ENCODE peak calls at places on chromosomes 4 and X, in nine cellular contexts. V, H, W, G, S, F, R, U and N are unnamed samples.
A peak's percentile ranks its signal among the peaks of the same experiment; 100 is the strongest.

GRCh38 chr4:61723492-61723891 is 523.4 kb downstream of the ADGRL3 start:
- DNase-seq in V (no peak), H (no peak), W (no peak), G (no peak), S (no peak), F (no peak), R (no peak), U (no peak), N (no peak)

GRCh38 chrX:54494970-54495813 is 842 bp downstream of the FGD1 start:
- DNase-seq in V (no peak), H (no peak), W (peak; percentile 46), G (peak; percentile 20), S (no peak), F (no peak), R (peak; percentile 33), U (peak; percentile 61), N (no peak)

GRCh38 chrX:132689741-132690140 is 200.9 kb upstream of the MBNL3 start:
- DNase-seq in V (no peak), H (no peak), W (no peak), G (no peak), S (no peak), F (no peak), R (no peak), U (no peak), N (no peak)

GRCh38 chr4:130712038-130712437 is 1616.1 kb downstream of the C4orf33 start:
- DNase-seq in V (no peak), H (no peak), W (no peak), G (no peak), S (no peak), F (no peak), R (peak; percentile 36), U (no peak), N (no peak)

GRCh38 chr4:91031761-91032160 is 904.6 kb downstream of the CCSER1 start:
- DNase-seq in V (no peak), H (no peak), W (no peak), G (no peak), S (no peak), F (no peak), R (no peak), U (no peak), N (no peak)

GRCh38 chrX:108347800-108348199 is 90.4 kb downstream of the COL4A6 start:
- DNase-seq in V (no peak), H (no peak), W (peak; percentile 10), G (no peak), S (no peak), F (no peak), R (no peak), U (peak; percentile 79), N (no peak)

GRCh38 chrX:24485976-24486680 is 21.0 kb downstream of the PDK3 start:
- DNase-seq in V (no peak), H (no peak), W (peak; percentile 18), G (peak; percentile 26), S (no peak), F (no peak), R (no peak), U (no peak), N (no peak)

GRCh38 chr4:37243722-37244582 is 591 bp upstream of the NWD2 start:
- DNase-seq in V (no peak), H (no peak), W (peak; percentile 57), G (peak; percentile 4), S (no peak), F (no peak), R (peak; percentile 20), U (peak; percentile 93), N (no peak)

GRCh38 chrX:56068274-56068758 is 163.8 kb upstream of the KLF8 start:
- DNase-seq in V (no peak), H (no peak), W (no peak), G (no peak), S (peak; percentile 77), F (no peak), R (no peak), U (peak; percentile 26), N (no peak)

DNA sequence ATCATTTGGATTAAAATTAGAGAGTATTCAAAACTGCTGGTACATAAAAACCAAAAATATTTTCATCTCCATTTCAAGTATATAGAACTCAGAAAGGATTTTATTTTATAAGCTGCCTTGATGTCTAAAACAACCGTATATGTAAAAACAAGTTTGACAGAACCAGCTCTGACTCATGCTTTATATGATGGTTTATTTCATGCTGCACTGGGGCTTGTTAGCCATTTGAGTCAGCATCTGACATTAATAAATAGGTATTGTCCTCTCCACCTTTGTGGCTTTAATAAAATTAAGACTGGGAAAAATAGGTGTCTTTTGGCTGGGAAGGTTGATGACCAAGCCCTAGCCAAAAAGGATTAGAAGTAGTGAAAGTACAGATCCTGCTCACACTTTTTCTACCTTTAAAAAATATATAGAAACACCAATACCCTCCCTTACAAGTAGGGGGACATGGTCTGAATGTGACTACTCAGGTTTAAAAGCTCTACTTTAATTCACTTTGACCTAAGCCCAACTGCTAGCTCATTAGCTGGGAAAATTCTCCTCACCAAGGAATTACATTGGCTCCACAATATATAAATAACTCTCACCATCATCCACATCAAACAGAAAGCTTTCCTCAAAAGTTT is 228.1 kb downstream of the ADAMTS3 start:
- DNase-seq in V (no peak), H (no peak), W (no peak), G (no peak), S (no peak), F (no peak), R (peak; percentile 6), U (no peak), N (no peak)
- TF ChIP-seq CTCF in V (no peak), H (no peak), W (no peak), G (no peak), S (no peak), F (no peak), R (no peak), U (peak; percentile 58), N (no peak)

GRCh38 chr4:134645778-134646177 is 444.2 kb upstream of the PABPC4L start:
- DNase-seq in V (no peak), H (no peak), W (no peak), G (no peak), S (no peak), F (no peak), R (no peak), U (no peak), N (no peak)
- TF ChIP-seq CTCF in V (no peak), H (no peak), W (no peak), G (no peak), S (no peak), F (no peak), R (no peak), U (no peak), N (no peak)

GRCh38 chr4:103074039-103074438 is 2.5 kb downstream of the SLC9B2 start:
- DNase-seq in V (no peak), H (no peak), W (no peak), G (no peak), S (no peak), F (no peak), R (no peak), U (no peak), N (no peak)

GRCh38 chr4:103074598-103075434 is 1.7 kb downstream of the SLC9B2 start:
- DNase-seq in V (no peak), H (no peak), W (no peak), G (peak; percentile 6), S (no peak), F (no peak), R (peak; percentile 49), U (no peak), N (no peak)

GRCh38 chr4:103075435-103075893 is 1.1 kb downstream of the SLC9B2 start:
- DNase-seq in V (no peak), H (no peak), W (no peak), G (peak; percentile 31), S (no peak), F (no peak), R (peak; percentile 45), U (no peak), N (no peak)

GRCh38 chr4:103076777-103077347 is 301 bp upstream of the SLC9B2 start:
- DNase-seq in V (no peak), H (no peak), W (no peak), G (no peak), S (no peak), F (no peak), R (no peak), U (no peak), N (no peak)

GRCh38 chr4:103075894-103076776 is at the start of gene SLC9B2:
- DNase-seq in V (peak; percentile 75), H (no peak), W (peak; percentile 68), G (peak; percentile 33), S (peak; percentile 65), F (no peak), R (peak; percentile 71), U (peak; percentile 89), N (peak; percentile 29)
- TF ChIP-seq CTCF in V (no peak), H (no peak), W (no peak), G (no peak), S (peak; percentile 12), F (no peak), R (peak; percentile 19), U (no peak), N (no peak)

DNA sequence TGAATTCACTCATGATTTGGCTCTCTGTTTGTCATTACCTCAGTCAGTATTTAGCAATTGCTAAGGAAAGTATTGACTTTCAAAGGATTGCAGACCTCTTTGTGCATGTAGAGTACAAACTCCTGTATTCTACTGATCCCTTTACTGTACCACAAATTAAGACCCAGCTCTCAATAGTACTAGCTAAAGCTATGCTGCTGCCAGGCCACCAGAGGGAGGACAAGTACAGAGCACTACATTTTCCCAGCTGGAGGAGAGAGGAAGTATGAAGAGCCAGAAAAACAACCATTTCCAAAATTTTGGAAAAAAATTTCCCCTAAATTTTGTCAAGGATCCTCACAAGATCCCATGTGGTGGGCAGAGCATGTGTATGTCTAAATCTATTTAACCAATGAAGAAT is 175.0 kb upstream of the MTMR8 start:
- DNase-seq in V (no peak), H (no peak), W (no peak), G (no peak), S (no peak), F (no peak), R (peak; percentile 0), U (peak; percentile 49), N (no peak)
- TF ChIP-seq CTCF in V (no peak), H (no peak), W (peak; percentile 19), G (no peak), S (no peak), F (peak; percentile 3), R (peak; percentile 4), U (peak; percentile 78), N (no peak)

GRCh38 chr4:125243835-125244397 is 70.8 kb upstream of the FAT4 start:
- DNase-seq in V (no peak), H (no peak), W (no peak), G (no peak), S (no peak), F (no peak), R (peak; percentile 38), U (no peak), N (no peak)

DNA sequence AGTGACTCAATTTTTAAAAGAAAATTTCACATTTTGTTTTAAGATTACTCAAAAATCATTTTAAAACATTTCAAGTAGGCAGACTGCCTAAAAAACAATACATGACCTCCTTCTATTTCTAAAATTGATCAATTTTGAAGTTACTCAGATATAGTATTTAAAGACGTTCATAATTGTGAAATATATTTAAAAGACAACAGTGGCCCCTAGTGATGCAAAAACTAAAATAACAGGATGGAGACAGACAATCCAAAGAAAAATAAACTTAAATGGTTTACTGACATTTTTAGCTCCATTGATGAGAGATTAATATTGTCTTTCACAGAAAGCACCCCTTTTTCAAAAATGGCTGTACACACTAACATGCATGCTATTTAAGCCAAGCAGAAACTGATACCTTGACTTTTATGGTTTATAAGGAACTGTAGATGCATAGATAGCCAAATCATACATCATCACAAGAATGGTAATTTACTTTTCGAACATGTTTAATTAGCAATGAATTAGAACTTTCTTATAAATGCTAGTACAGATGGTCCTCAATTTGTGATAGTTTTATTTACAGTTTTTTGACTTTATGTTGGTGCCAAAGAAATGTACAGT is 69.8 kb upstream of the FAT4 start:
- DNase-seq in V (no peak), H (no peak), W (no peak), G (no peak), S (no peak), F (no peak), R (peak; percentile 72), U (no peak), N (no peak)
- TF ChIP-seq CTCF in V (peak; percentile 61), H (peak; percentile 39), W (peak; percentile 24), G (peak; percentile 36), S (no peak), F (no peak), R (peak; percentile 22), U (peak; percentile 70), N (peak; percentile 51)